ENCODE peak calls at places on chromosomes 6 and 20, in six cellular contexts. U is HCT116; Q is upper lobe of right lung; S is CD4-positive, alpha-beta memory T cell; B is OCI-LY7; R is BE2C. T is an unnamed sample.

GRCh38 chr6:31203345-31203979 is 33.0 kb upstream of the POU5F1 start:
- DNase-seq in U (peak; percentile 74), Q (no peak), S (peak; percentile 62), B (peak; percentile 74), R (no peak), T (no peak)

GRCh38 chr20:8671366-8671943 is 397.4 kb upstream of the PLCB4 start:
- DNase-seq in U (no peak), Q (no peak), S (no peak), B (no peak), R (no peak), T (no peak)

GRCh38 chr20:48606841-48607543 is 220.8 kb downstream of the PREX1 start:
- DNase-seq in U (no peak), Q (peak; percentile 56), S (no peak), B (no peak), R (no peak), T (no peak)

GRCh38 chr20:8523684-8524083 is 391.6 kb downstream of the PLCB1 start:
- DNase-seq in U (no peak), Q (no peak), S (no peak), B (peak; percentile 33), R (peak; percentile 61), T (peak; percentile 25)

GRCh38 chr6:120219339-120219738 is 869.8 kb upstream of the MAN1A1 start:
- DNase-seq in U (no peak), Q (no peak), S (no peak), B (no peak), R (no peak), T (no peak)

GRCh38 chr20:20712004-20712473 is 405 bp downstream of the RALGAPA2 start:
- DNase-seq in U (no peak), Q (no peak), S (no peak), B (no peak), R (no peak), T (peak; percentile 3)

GRCh38 chr20:32252189-32252588 is 25.3 kb upstream of the KIF3B start:
- DNase-seq in U (no peak), Q (no peak), S (peak; percentile 9), B (no peak), R (no peak), T (no peak)

GRCh38 chr20:53736122-53736756 is 142.6 kb upstream of the ZNF217 start:
- DNase-seq in U (no peak), Q (no peak), S (no peak), B (no peak), R (no peak), T (peak; percentile 70)

GRCh38 chr20:45630366-45630765 is 718 bp downstream of the WFDC9 start:
- DNase-seq in U (no peak), Q (no peak), S (no peak), B (no peak), R (no peak), T (no peak)

GRCh38 chr6:170490259-170490658 is 62.8 kb downstream of the PSMB1 start:
- DNase-seq in U (no peak), Q (no peak), S (no peak), B (no peak), R (no peak), T (no peak)

GRCh38 chr6:83536034-83536646 is 23.8 kb downstream of the PRSS35 start:
- DNase-seq in U (peak; percentile 36), Q (no peak), S (no peak), B (peak; percentile 45), R (peak; percentile 56), T (peak; percentile 49)

GRCh38 chr6:147203311-147204059 is 732 bp upstream of the STXBP5 start:
- DNase-seq in U (peak; percentile 24), Q (peak; percentile 90), S (peak; percentile 82), B (peak; percentile 82), R (peak; percentile 82), T (peak; percentile 55)

GRCh38 chr6:3884007-3884745 is 35.0 kb downstream of the FAM50B start:
- DNase-seq in U (no peak), Q (no peak), S (no peak), B (no peak), R (no peak), T (no peak)

GRCh38 chr6:54681987-54682386 is 164.6 kb upstream of the FAM83B start:
- DNase-seq in U (peak; percentile 12), Q (no peak), S (no peak), B (no peak), R (no peak), T (no peak)

GRCh38 chr6:20533746-20534294 is 437 bp upstream of the CDKAL1 start:
- DNase-seq in U (no peak), Q (no peak), S (no peak), B (no peak), R (no peak), T (no peak)

GRCh38 chr20:18003897-18004296 is 35.1 kb downstream of the MGME1 start:
- DNase-seq in U (no peak), Q (no peak), S (no peak), B (no peak), R (no peak), T (no peak)

GRCh38 chr6:14877758-14878157 is 368.1 kb upstream of the JARID2 start:
- DNase-seq in U (no peak), Q (no peak), S (no peak), B (no peak), R (no peak), T (no peak)

GRCh38 chr20:31663838-31664695 is 26.4 kb downstream of the COX4I2 start:
- DNase-seq in U (no peak), Q (peak; percentile 78), S (no peak), B (no peak), R (no peak), T (peak; percentile 43)

GRCh38 chr20:56974499-56975250 is 291.8 kb downstream of the BMP7 start:
- DNase-seq in U (peak; percentile 47), Q (no peak), S (no peak), B (peak; percentile 76), R (peak; percentile 46), T (peak; percentile 64)

GRCh38 chr6:5028921-5029320 is 25.1 kb upstream of the RPP40 start:
- DNase-seq in U (no peak), Q (no peak), S (no peak), B (no peak), R (no peak), T (peak; percentile 46)

GRCh38 chr6:124984668-124985338 is 22.6 kb downstream of the RNF217 start:
- DNase-seq in U (no peak), Q (no peak), S (no peak), B (no peak), R (no peak), T (no peak)

GRCh38 chr20:50325215-50325614 is 134.6 kb downstream of the CEBPB start:
- DNase-seq in U (no peak), Q (peak; percentile 48), S (no peak), B (no peak), R (no peak), T (no peak)

GRCh38 chr20:32386091-32386490 is 28.0 kb downstream of the ASXL1 start:
- DNase-seq in U (no peak), Q (no peak), S (no peak), B (no peak), R (no peak), T (no peak)

GRCh38 chr6:165662041-165662491 is 975 bp downstream of the PDE10A start:
- DNase-seq in U (no peak), Q (no peak), S (no peak), B (no peak), R (peak; percentile 33), T (peak; percentile 69)

GRCh38 chr20:37992802-37993538 is 40.3 kb downstream of the TTI1 start:
- DNase-seq in U (no peak), Q (no peak), S (peak; percentile 11), B (peak; percentile 42), R (no peak), T (peak; percentile 79)

DNA sequence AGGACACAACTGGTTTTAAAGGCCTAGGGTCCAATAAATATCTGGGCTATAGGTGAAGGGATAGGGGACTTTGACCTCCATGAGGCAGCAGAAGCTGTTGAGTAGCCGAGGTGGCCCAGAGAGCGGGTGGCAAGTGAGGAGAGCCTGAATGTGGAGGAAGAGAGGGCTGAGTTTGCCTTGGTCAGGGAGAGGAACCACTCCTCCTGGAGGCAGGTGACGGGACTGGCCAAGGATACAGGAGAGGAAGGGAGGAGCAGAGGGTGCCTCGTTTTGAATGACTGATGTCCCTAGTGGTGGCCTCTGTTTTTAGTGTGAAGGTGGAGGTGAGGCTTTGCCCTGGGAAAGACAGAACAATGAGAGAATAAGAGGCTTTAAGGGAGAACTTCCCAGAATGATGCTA is 19.1 kb upstream of the AAR2 start:
- DNase-seq in U (peak; percentile 36), Q (no peak), S (no peak), B (no peak), R (no peak), T (peak; percentile 35)
- H3K36me3 ChIP-seq in U (peaks cover 2% of the 10 kb centered on the region), Q (peaks cover 36% of the 10 kb centered on the region), S (no peaks in the 10 kb centered on the region), B (no peaks in the 10 kb centered on the region), R (peaks cover 11% of the 10 kb centered on the region), T (no peaks in the 10 kb centered on the region)

GRCh38 chr6:152257581-152257980 is 379.6 kb downstream of the SYNE1 start:
- DNase-seq in U (no peak), Q (no peak), S (no peak), B (no peak), R (no peak), T (no peak)
- H3K36me3 ChIP-seq in U (no peaks in the 10 kb centered on the region), Q (peaks cover 82% of the 10 kb centered on the region), S (peaks cover 44% of the 10 kb centered on the region), B (peaks cover 82% of the 10 kb centered on the region), R (no peaks in the 10 kb centered on the region), T (no peaks in the 10 kb centered on the region)

GRCh38 chr6:145904878-145905277 is 59.3 kb downstream of the SHPRH start:
- DNase-seq in U (no peak), Q (no peak), S (no peak), B (peak; percentile 51), R (no peak), T (no peak)
- H3K36me3 ChIP-seq in U (peaks cover 4% of the 10 kb centered on the region), Q (peaks cover 44% of the 10 kb centered on the region), S (peaks cover 9% of the 10 kb centered on the region), B (peaks cover 90% of the 10 kb centered on the region), R (peaks cover 30% of the 10 kb centered on the region), T (peaks cover 18% of the 10 kb centered on the region)

GRCh38 chr6:33698494-33698893 is 13.0 kb downstream of the UQCC2 start:
- DNase-seq in U (no peak), Q (peak; percentile 45), S (no peak), B (no peak), R (no peak), T (no peak)

GRCh38 chr6:33697845-33698244 is 13.7 kb downstream of the UQCC2 start:
- DNase-seq in U (no peak), Q (no peak), S (no peak), B (no peak), R (no peak), T (no peak)

GRCh38 chr6:33696076-33696475 is 15.4 kb downstream of the UQCC2 start:
- DNase-seq in U (no peak), Q (no peak), S (no peak), B (no peak), R (no peak), T (no peak)

GRCh38 chr6:33695451-33695855 is 16.0 kb downstream of the UQCC2 start:
- DNase-seq in U (no peak), Q (no peak), S (no peak), B (no peak), R (peak; percentile 34), T (no peak)

GRCh38 chr6:33696538-33697518 is 14.7 kb downstream of the UQCC2 start:
- DNase-seq in U (no peak), Q (no peak), S (peak; percentile 43), B (peak; percentile 80), R (peak; percentile 59), T (no peak)
- H3K36me3 ChIP-seq in U (peaks cover 31% of the 10 kb centered on the region), Q (peaks cover 54% of the 10 kb centered on the region), S (peaks cover 9% of the 10 kb centered on the region), B (peaks cover 99% of the 10 kb centered on the region), R (peaks cover 15% of the 10 kb centered on the region), T (peaks cover 84% of the 10 kb centered on the region)

GRCh38 chr20:62355527-62356142 is 11.5 kb downstream of the LAMA5 start:
- DNase-seq in U (no peak), Q (no peak), S (no peak), B (no peak), R (peak; percentile 8), T (no peak)
- H3K36me3 ChIP-seq in U (peaks cover 3% of the 10 kb centered on the region), Q (peaks cover 11% of the 10 kb centered on the region), S (no peaks in the 10 kb centered on the region), B (peaks cover 10% of the 10 kb centered on the region), R (no peaks in the 10 kb centered on the region), T (peaks cover 13% of the 10 kb centered on the region)

T was measured in HAP-1.